ENCODE peak calls at places on chromosome 6, in seven cellular contexts. R is SK-N-SH, A is stomach, D is esophagus muscularis mucosa, X is GM12878, G is H1, O is K562. V is an unnamed sample.

GRCh38 chr6:82750570-82750969 is 315.1 kb downstream of the UBE3D start:
- DNase-seq in A (no peak), X (no peak), G (no peak), R (no peak), D (no peak), O (no peak), V (no peak)

GRCh38 chr6:25022140-25022553 is 86.4 kb upstream of the RIPOR2 start:
- DNase-seq in R (no peak), D (no peak), G (no peak), A (no peak), X (no peak), O (no peak), V (no peak)

GRCh38 chr6:89952696-89953095 is 58.4 kb downstream of the GJA10 start:
- DNase-seq in G (no peak), O (no peak), X (no peak), D (no peak), A (no peak), R (no peak), V (no peak)

GRCh38 chr6:111691345-111692225 is 85.9 kb upstream of the TRAF3IP2 start:
- DNase-seq in A (no peak), G (no peak), R (peak; percentile 76), X (no peak), O (no peak), D (no peak), V (peak; percentile 90)

GRCh38 chr6:43287717-43288679 is 10.1 kb upstream of the SLC22A7 start:
- DNase-seq in R (no peak), X (no peak), D (no peak), G (no peak), O (no peak), A (no peak), V (no peak)

GRCh38 chr6:45921703-45922270 is 93.9 kb downstream of the CLIC5 start:
- DNase-seq in D (no peak), O (no peak), R (no peak), G (no peak), A (no peak), X (no peak), V (peak; percentile 75)

GRCh38 chr6:10721850-10722569 is 860 bp upstream of the TMEM14C start:
- DNase-seq in O (no peak), G (no peak), A (no peak), X (no peak), D (peak; percentile 47), R (no peak), V (no peak)

GRCh38 chr6:149094156-149094555 is 223.4 kb upstream of the TAB2 start:
- DNase-seq in D (no peak), R (no peak), O (no peak), X (no peak), G (peak; percentile 7), A (no peak), V (no peak)

GRCh38 chr6:163790296-163790840 is 375.9 kb downstream of the QKI start:
- DNase-seq in A (no peak), X (no peak), G (no peak), O (no peak), D (no peak), R (no peak), V (no peak)

GRCh38 chr6:55445648-55446204 is 118.5 kb downstream of the GFRAL start:
- DNase-seq in A (no peak), R (peak; percentile 16), G (no peak), D (no peak), X (peak; percentile 4), O (no peak), V (no peak)

GRCh38 chr6:35343092-35343834 is 905 bp downstream of the PPARD start:
- DNase-seq in G (no peak), O (no peak), A (peak; percentile 43), D (no peak), R (peak; percentile 55), X (no peak), V (peak; percentile 81)

GRCh38 chr6:26336355-26337198 is 28.4 kb upstream of the BTN3A2 start:
- DNase-seq in X (no peak), R (no peak), D (no peak), O (peak; percentile 81), G (no peak), A (no peak), V (no peak)

DNA sequence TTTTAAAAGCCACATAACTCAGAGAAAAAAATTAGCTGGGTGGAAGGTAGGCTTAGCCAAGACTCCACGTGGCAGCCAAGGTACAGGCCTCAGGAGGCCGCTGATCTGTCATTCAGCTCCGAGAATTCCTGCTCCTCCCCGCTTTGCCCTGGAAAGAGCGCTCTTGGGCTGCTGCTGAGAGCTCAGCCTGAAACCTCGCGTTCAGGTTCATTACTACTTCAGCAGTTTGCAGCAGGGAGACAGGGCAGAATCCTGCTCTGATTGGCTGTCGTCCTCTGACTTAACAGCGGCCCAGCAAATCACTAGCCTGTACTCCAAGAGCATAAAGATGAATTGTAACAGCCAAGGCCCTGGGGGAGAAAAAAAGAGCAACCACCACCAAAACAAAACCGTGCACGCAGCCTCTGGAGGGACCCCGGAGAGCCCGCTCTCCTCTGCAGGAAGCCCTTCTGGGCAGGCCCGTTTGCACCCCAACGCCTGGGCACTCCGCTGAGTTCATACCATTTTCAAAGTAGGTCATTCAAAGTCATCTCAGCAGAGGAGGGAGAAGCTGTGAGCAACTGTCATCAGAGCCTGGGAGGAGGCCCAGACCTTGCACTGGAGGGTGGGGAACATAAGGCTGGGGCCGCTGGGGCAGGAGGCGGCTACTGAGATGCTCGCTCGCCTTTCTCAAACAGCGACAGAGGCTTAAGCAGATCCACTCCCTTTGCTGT is 42.2 kb upstream of the ATXN1 start:
- DNase-seq in R (no peak), D (no peak), O (no peak), X (no peak), G (peak; percentile 74), A (no peak), V (peak; percentile 82)
- TF ChIP-seq POLR2AphosphoS5 in R (no peak), D (peak; percentile 66), O (no peak), X (no peak), G (no peak), A (no peak), V (no peak)

GRCh38 chr6:54244430-54244829 is 63.8 kb upstream of the TINAG start:
- DNase-seq in D (no peak), X (no peak), O (no peak), R (peak; percentile 3), G (no peak), A (no peak), V (no peak)

GRCh38 chr6:54248994-54249393 is 59.2 kb upstream of the TINAG start:
- DNase-seq in X (no peak), R (no peak), A (no peak), D (no peak), G (no peak), O (no peak), V (no peak)

GRCh38 chr6:54245265-54245664 is 63.0 kb upstream of the TINAG start:
- DNase-seq in O (no peak), R (no peak), A (no peak), D (no peak), G (no peak), X (no peak), V (no peak)

GRCh38 chr6:54252496-54252895 is 55.7 kb upstream of the TINAG start:
- DNase-seq in A (no peak), R (no peak), G (no peak), X (no peak), O (no peak), D (no peak), V (no peak)

DNA sequence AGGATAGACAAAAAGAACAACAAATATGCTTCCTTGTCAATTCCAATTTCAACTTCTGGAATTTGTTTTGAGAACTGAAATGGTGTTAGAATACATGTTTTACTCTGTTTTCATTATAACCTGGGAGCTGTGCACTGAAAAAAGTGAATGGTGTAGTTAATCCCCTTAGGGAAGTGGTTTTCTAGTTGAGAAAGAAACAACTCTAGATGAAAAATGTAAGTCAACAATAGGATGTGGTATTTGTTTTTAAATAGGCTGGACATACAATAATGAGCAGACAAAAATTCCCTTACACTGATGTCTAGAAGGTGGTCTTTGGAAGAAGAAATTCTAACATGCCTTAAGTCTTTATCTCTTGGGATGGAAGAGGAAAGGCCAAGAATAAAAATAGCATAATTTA is 59.9 kb upstream of the TINAG start:
- DNase-seq in O (no peak), X (no peak), A (no peak), G (no peak), R (no peak), D (no peak), V (no peak)
- TF ChIP-seq EP300 in O (no peak), X (no peak), A (no peak), G (no peak), R (no peak), D (no peak), V (no peak)

DNA sequence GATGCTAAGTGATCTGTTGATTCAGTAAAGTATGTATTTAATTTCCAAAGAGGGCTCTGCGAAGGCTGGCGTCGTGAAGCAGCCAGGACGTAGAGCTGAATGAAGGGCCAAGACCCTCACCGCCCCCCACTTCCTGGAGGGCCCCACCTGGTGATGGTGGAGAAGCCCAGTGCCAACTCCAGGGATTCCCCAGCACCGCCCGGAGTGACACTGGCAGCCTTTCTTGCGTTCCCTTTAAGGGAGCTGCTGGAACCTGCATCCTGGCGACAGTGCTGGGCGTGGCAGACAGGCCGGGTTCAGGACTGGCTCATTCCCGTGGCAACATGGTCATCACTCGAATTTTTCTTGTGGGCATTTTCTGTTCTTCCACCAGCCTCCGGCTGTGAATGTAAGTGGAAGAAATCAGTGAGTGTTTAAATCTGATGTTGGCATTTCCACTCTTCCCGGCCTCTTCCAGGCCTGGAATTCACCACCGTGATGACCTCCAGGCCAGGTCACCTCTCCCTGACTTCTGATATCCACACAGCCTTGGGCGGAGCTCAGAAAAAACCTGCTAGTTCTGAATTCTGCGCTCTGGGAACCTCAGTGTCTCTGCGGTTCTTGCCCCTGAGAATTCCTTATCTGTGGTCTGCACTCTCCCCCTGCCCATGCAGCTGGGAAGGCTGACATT is 57.4 kb upstream of the DACT2 start:
- DNase-seq in A (no peak), X (no peak), O (no peak), G (no peak), D (no peak), R (no peak), V (peak; percentile 59)
- H3K9me3 ChIP-seq in A (no peaks in the 10 kb centered on the region), X (peaks cover 5% of the 10 kb centered on the region), O (no peaks in the 10 kb centered on the region), G (peaks cover 32% of the 10 kb centered on the region), D (no peaks in the 10 kb centered on the region), R (no peaks in the 10 kb centered on the region), V (no peaks in the 10 kb centered on the region)

GRCh38 chr6:73309784-73310502 is 44.1 kb downstream of the DPPA5 start:
- DNase-seq in O (peak; percentile 79), D (no peak), G (no peak), A (peak; percentile 65), R (peak; percentile 80), X (no peak), V (peak; percentile 69)
- TF ChIP-seq POLR2AphosphoS5 in O (peak; percentile 58), D (no peak), G (no peak), A (no peak), R (peak; percentile 69), X (peak; percentile 68), V (no peak)

GRCh38 chr6:17226766-17227338 is 54.3 kb upstream of the RBM24 start:
- DNase-seq in D (no peak), O (no peak), A (no peak), R (no peak), G (no peak), X (no peak), V (no peak)
- TF ChIP-seq EP300 in D (no peak), O (no peak), A (no peak), R (no peak), G (no peak), X (no peak), V (no peak)